ENCODE peak calls at places on chromosomes 1 and 21, in six cellular contexts. K is WTC11, G is cardiac fibroblast, U is AG10803, P is GM13977, B is left ventricle myocardium inferior. Y is an unnamed sample.

GRCh38 chr1:118753976-118754375 is 234.2 kb downstream of the TBX15 start:
- DNase-seq in K (no peak), G (no peak), U (no peak), P (no peak), B (no peak), Y (no peak)

GRCh38 chr1:119327436-119328155 is 41.0 kb upstream of the HAO2 start:
- DNase-seq in K (peak), G (peak), U (peak), P (no peak), B (no peak), Y (peak)

GRCh38 chr1:51877434-51878306 is 857 bp downstream of the NRDC start:
- DNase-seq in K (no peak), G (peak), U (peak), P (no peak), B (no peak), Y (peak)

GRCh38 chr1:153643100-153643499 is 9.2 kb downstream of the CHTOP start:
- DNase-seq in K (no peak), G (no peak), U (no peak), P (no peak), B (no peak), Y (no peak)

GRCh38 chr1:169133801-169134558 is 27.5 kb downstream of the ATP1B1 start:
- DNase-seq in K (no peak), G (peak), U (peak), P (no peak), B (no peak), Y (no peak)

GRCh38 chr1:84632975-84633427 is 57.3 kb downstream of the SSX2IP start:
- DNase-seq in K (no peak), G (peak), U (peak), P (no peak), B (no peak), Y (no peak)

GRCh38 chr21:37896788-37897187 is 19.5 kb downstream of the KCNJ6 start:
- DNase-seq in K (no peak), G (no peak), U (no peak), P (no peak), B (no peak), Y (no peak)

GRCh38 chr1:202046748-202047708 is 36.6 kb downstream of the ELF3 start:
- DNase-seq in K (no peak), G (no peak), U (no peak), P (no peak), B (no peak), Y (no peak)

GRCh38 chr1:235060607-235061470 is 67.8 kb downstream of the TOMM20 start:
- DNase-seq in K (peak), G (peak), U (peak), P (no peak), B (peak), Y (no peak)

GRCh38 chr21:42093991-42094417 is 22.9 kb downstream of the UMODL1 start:
- DNase-seq in K (no peak), G (peak), U (peak), P (no peak), B (no peak), Y (no peak)

GRCh38 chr1:248858096-248858890 is 592 bp downstream of the ZNF692 start:
- DNase-seq in K (peak), G (peak), U (peak), P (peak), B (peak), Y (peak)

GRCh38 chr1:98557808-98558390 is 103.6 kb upstream of the SNX7 start:
- DNase-seq in K (no peak), G (peak), U (no peak), P (no peak), B (no peak), Y (no peak)

GRCh38 chr1:213761845-213762407 is 225.8 kb upstream of the PROX1 start:
- DNase-seq in K (peak), G (no peak), U (no peak), P (no peak), B (no peak), Y (no peak)

GRCh38 chr1:65068202-65069011 is 79.6 kb upstream of the AK4 start:
- DNase-seq in K (no peak), G (peak), U (peak), P (peak), B (no peak), Y (no peak)

GRCh38 chr1:97898948-97899347 is 21.9 kb downstream of the DPYD start:
- DNase-seq in K (no peak), G (no peak), U (no peak), P (no peak), B (no peak), Y (no peak)

GRCh38 chr21:43969115-43969444 is 43.0 kb upstream of the TRAPPC10 start:
- DNase-seq in K (no peak), G (no peak), U (no peak), P (no peak), B (no peak), Y (no peak)

GRCh38 chr1:151501474-151501873 is 9.7 kb upstream of the CGN start:
- DNase-seq in K (no peak), G (no peak), U (no peak), P (no peak), B (no peak), Y (no peak)

GRCh38 chr1:95370671-95370992 is 136.6 kb downstream of the RWDD3 start:
- DNase-seq in K (no peak), G (no peak), U (no peak), P (no peak), B (no peak), Y (no peak)

GRCh38 chr1:110903853-110904500 is 31.0 kb downstream of the CD53 start:
- DNase-seq in K (no peak), G (no peak), U (no peak), P (no peak), B (no peak), Y (no peak)

GRCh38 chr1:205124726-205125125 is 2.9 kb upstream of the RBBP5 start:
- DNase-seq in K (no peak), G (no peak), U (no peak), P (no peak), B (no peak), Y (no peak)

GRCh38 chr1:95321516-95321915 is 87.5 kb downstream of the RWDD3 start:
- DNase-seq in K (no peak), G (no peak), U (no peak), P (no peak), B (no peak), Y (no peak)

GRCh38 chr1:209674957-209675566 is at the start of gene G0S2:
- DNase-seq in K (peak), G (peak), U (peak), P (no peak), B (peak), Y (peak)

GRCh38 chr1:94757931-94758330 is 62.2 kb upstream of the SLC44A3 start:
- DNase-seq in K (peak), G (peak), U (no peak), P (no peak), B (peak), Y (no peak)

GRCh38 chr1:7110306-7110705 is 325.1 kb downstream of the CAMTA1 start:
- DNase-seq in K (no peak), G (no peak), U (no peak), P (no peak), B (no peak), Y (no peak)

GRCh38 chr21:44840771-44841170 is 22.9 kb upstream of the SUMO3 start:
- DNase-seq in K (no peak), G (no peak), U (no peak), P (no peak), B (no peak), Y (no peak)

GRCh38 chr1:202131956-202132821 is 9.5 kb downstream of the GPR37L1 start:
- DNase-seq in K (no peak), G (peak), U (peak), P (no peak), B (peak), Y (no peak)

GRCh38 chr1:212293579-212293978 is 8.4 kb downstream of the PPP2R5A start:
- DNase-seq in K (no peak), G (peak), U (peak), P (no peak), B (no peak), Y (no peak)
- TF ChIP-seq CTCF in K (no peak), G (peak), U (peak), P (no peak), B (peak), Y (peak)

GRCh38 chr1:19205845-19206244 is 4.2 kb downstream of the UBR4 start:
- DNase-seq in K (no peak), G (no peak), U (no peak), P (no peak), B (no peak), Y (no peak)
- TF ChIP-seq CTCF in K (no peak), G (no peak), U (no peak), P (no peak), B (no peak), Y (no peak)

GRCh38 chr21:32991299-32991850 is 34.4 kb upstream of the OLIG2 start:
- DNase-seq in K (no peak), G (no peak), U (no peak), P (no peak), B (no peak), Y (no peak)

GRCh38 chr21:32990666-32991065 is 35.1 kb upstream of the OLIG2 start:
- DNase-seq in K (no peak), G (no peak), U (no peak), P (no peak), B (no peak), Y (no peak)

GRCh38 chr21:32993894-32994293 is 31.8 kb upstream of the OLIG2 start:
- DNase-seq in K (no peak), G (no peak), U (no peak), P (no peak), B (no peak), Y (no peak)

DNA sequence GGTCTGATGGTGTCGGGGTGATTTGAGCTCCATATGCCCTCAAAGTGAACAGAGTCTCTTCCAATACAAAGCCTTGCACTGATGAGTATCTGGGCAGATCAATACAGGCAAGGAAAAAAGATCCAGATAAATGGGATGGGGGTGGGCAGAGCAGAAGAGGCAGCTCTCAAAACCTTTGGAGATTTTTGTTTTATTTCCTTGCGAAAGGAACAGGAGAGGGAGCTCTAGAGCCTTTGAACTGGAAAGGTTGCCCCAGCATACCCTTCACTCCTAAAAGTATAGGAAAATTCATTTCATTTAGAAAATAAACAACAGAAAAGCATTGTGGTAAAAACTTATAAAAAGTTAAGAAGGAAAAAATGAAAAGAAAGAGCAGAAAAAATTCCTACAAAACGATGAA is 31.4 kb upstream of the OLIG2 start:
- DNase-seq in K (no peak), G (peak), U (peak), P (peak), B (no peak), Y (no peak)
- TF ChIP-seq CTCF in K (no peak), G (peak), U (peak), P (peak), B (peak), Y (peak)

GRCh38 chr1:43481481-43481880 is 27.8 kb upstream of the HYI start:
- DNase-seq in K (no peak), G (no peak), U (peak), P (no peak), B (no peak), Y (no peak)
- TF ChIP-seq CTCF in K (no peak), G (no peak), U (no peak), P (no peak), B (no peak), Y (no peak)